ENCODE peak calls at places on chromosomes 5 and 9, in seven cellular contexts. K is NCI-H510A; Z is G401; S is stimulated activated CD4-positive, alpha-beta T cell treated with anti-CD3 and anti-CD28 coated beads, Interleukin-1b, Interleukin-23, amount 100 ng/mL, for 24 hours; J is dorsolateral prefrontal cortex; B is epithelial cell of esophagus; E is NCI-H2081. X is an unnamed sample.
A peak's percentile ranks its signal among the peaks of the same experiment; 100 is the strongest.

GRCh38 chr5:93632327-93632726 is 49.3 kb downstream of the NR2F1 start:
- DNase-seq in B (no peak), J (no peak), K (no peak), Z (no peak), E (no peak), S (no peak), X (no peak)

GRCh38 chr5:43367909-43368648 is 44.1 kb downstream of the CCL28 start:
- DNase-seq in K (no peak), E (no peak), B (peak; percentile 31), J (no peak), Z (no peak), S (no peak), X (no peak)

GRCh38 chr5:84381501-84382362 is 2.9 kb downstream of the EDIL3 start:
- DNase-seq in E (no peak), Z (peak; percentile 76), J (no peak), K (no peak), S (no peak), B (peak; percentile 90), X (no peak)

GRCh38 chr9:136679431-136679941 is 7.8 kb downstream of the AGPAT2 start:
- DNase-seq in B (no peak), K (no peak), J (no peak), S (no peak), Z (peak; percentile 74), E (no peak), X (no peak)

GRCh38 chr5:141172381-141173204 is at the start of gene PCDHB7:
- DNase-seq in J (no peak), Z (peak; percentile 30), S (no peak), E (peak; percentile 34), B (peak; percentile 11), K (no peak), X (peak; percentile 45)

GRCh38 chr9:127283917-127284316 is 19.3 kb downstream of the GARNL3 start:
- DNase-seq in J (peak; percentile 65), B (peak; percentile 46), S (no peak), E (no peak), K (no peak), Z (peak; percentile 76), X (no peak)

GRCh38 chr9:129761293-129761900 is 8.6 kb upstream of the PTGES start:
- DNase-seq in S (no peak), B (no peak), K (no peak), J (no peak), E (no peak), Z (peak; percentile 25), X (no peak)

GRCh38 chr5:134100283-134101011 is 14.0 kb upstream of the TCF7 start:
- DNase-seq in E (no peak), J (no peak), S (peak; percentile 68), B (peak; percentile 87), K (no peak), Z (no peak), X (no peak)

GRCh38 chr5:150153957-150154617 is 1.6 kb downstream of the PDGFRB start:
- DNase-seq in E (no peak), Z (no peak), J (peak; percentile 54), K (no peak), S (no peak), B (no peak), X (peak; percentile 70)

GRCh38 chr9:70135176-70135575 is 91.5 kb downstream of the MAMDC2 start:
- DNase-seq in E (no peak), J (no peak), B (no peak), S (no peak), Z (no peak), K (no peak), X (peak; percentile 65)

GRCh38 chr5:149251546-149251945 is 20.1 kb upstream of the AFAP1L1 start:
- DNase-seq in S (no peak), J (no peak), B (no peak), E (no peak), K (no peak), Z (peak; percentile 79), X (no peak)

GRCh38 chr9:96073531-96074284 is 198.2 kb downstream of the ERCC6L2 start:
- DNase-seq in Z (no peak), B (peak; percentile 61), S (no peak), K (no peak), E (no peak), J (no peak), X (no peak)

GRCh38 chr5:176855598-176855997 is 43.5 kb downstream of the HK3 start:
- DNase-seq in J (no peak), K (no peak), S (no peak), B (no peak), Z (no peak), E (no peak), X (no peak)

GRCh38 chr5:1500411-1501091 is 23.2 kb downstream of the LPCAT1 start:
- DNase-seq in S (no peak), K (no peak), Z (peak; percentile 64), E (no peak), J (no peak), B (no peak), X (no peak)

GRCh38 chr9:137722481-137722880 is 103.7 kb downstream of the EHMT1 start:
- DNase-seq in Z (no peak), E (no peak), J (no peak), S (no peak), K (no peak), B (no peak), X (no peak)

GRCh38 chr9:100720922-100721321 is 143.0 kb downstream of the CAVIN4 start:
- DNase-seq in K (no peak), J (no peak), B (no peak), S (no peak), E (no peak), Z (no peak), X (no peak)

GRCh38 chr5:158925314-158925713 is 174.4 kb downstream of the EBF1 start:
- DNase-seq in J (no peak), Z (no peak), E (no peak), S (no peak), K (no peak), B (no peak), X (no peak)

X was measured in SK-N-DZ.